ENCODE peak calls at places on chromosomes 11 and 22, in four cellular contexts. J is foreskin fibroblast, N is pancreas, R is IMR-90. M is an unnamed sample.

GRCh38 chr11:18564149-18564548 is 24.4 kb downstream of the UEVLD start:
- DNase-seq in J (no peak), N (no peak), R (no peak), M (no peak)

GRCh38 chr11:58788355-58789023 is 56.0 kb downstream of the GLYATL2 start:
- DNase-seq in J (peak; percentile 54), N (no peak), R (peak; percentile 61), M (no peak)

GRCh38 chr11:69378303-69379141 is 84.6 kb downstream of the MYEOV start:
- DNase-seq in J (no peak), N (peak; percentile 49), R (no peak), M (no peak)

GRCh38 chr22:35446365-35446764 is 46.4 kb downstream of the MCM5 start:
- DNase-seq in J (peak; percentile 79), N (no peak), R (peak; percentile 95), M (no peak)

GRCh38 chr22:47051435-47052175 is 289.2 kb downstream of the TBC1D22A start:
- DNase-seq in J (no peak), N (peak; percentile 49), R (no peak), M (no peak)

GRCh38 chr11:108715239-108715638 is 50.4 kb downstream of the DDX10 start:
- DNase-seq in J (no peak), N (no peak), R (no peak), M (no peak)

GRCh38 chr22:35638408-35638807 is 9.8 kb upstream of the APOL6 start:
- DNase-seq in J (peak; percentile 95), N (no peak), R (peak; percentile 90), M (no peak)

GRCh38 chr11:45067966-45068365 is 78.5 kb upstream of the PRDM11 start:
- DNase-seq in J (no peak), N (no peak), R (no peak), M (no peak)

GRCh38 chr11:122746050-122746478 is 90.5 kb downstream of the UBASH3B start:
- DNase-seq in J (no peak), N (no peak), R (no peak), M (no peak)

GRCh38 chr11:64457416-64458010 is 98.6 kb downstream of the RPS6KA4 start:
- DNase-seq in J (no peak), N (no peak), R (no peak), M (no peak)

GRCh38 chr22:35325209-35325608 is 25.5 kb downstream of the TOM1 start:
- DNase-seq in J (no peak), N (no peak), R (no peak), M (no peak)

GRCh38 chr11:69444381-69445130 is 36.9 kb upstream of the LINC01488 start:
- DNase-seq in J (peak; percentile 90), N (peak; percentile 62), R (peak; percentile 93), M (no peak)

GRCh38 chr22:28883657-28883916 is 215 bp downstream of the ZNRF3 start:
- DNase-seq in J (no peak), N (no peak), R (no peak), M (no peak)

GRCh38 chr11:62542750-62543567 is 3.6 kb downstream of the AHNAK start:
- DNase-seq in J (peak; percentile 95), N (peak; percentile 92), R (peak; percentile 70), M (no peak)

GRCh38 chr11:77287615-77288273 is 13.7 kb downstream of the GDPD4 start:
- DNase-seq in J (peak; percentile 95), N (no peak), R (peak; percentile 97), M (no peak)

GRCh38 chr22:32082331-32082730 is 39.3 kb downstream of the SLC5A1 start:
- DNase-seq in J (no peak), N (no peak), R (no peak), M (no peak)

GRCh38 chr11:82007536-82007935 is 726.1 kb downstream of the FAM181B start:
- DNase-seq in J (no peak), N (no peak), R (no peak), M (no peak)

GRCh38 chr11:82003024-82003423 is 730.6 kb downstream of the FAM181B start:
- DNase-seq in J (no peak), N (no peak), R (no peak), M (no peak)

GRCh38 chr22:16958475-16958874 is 49.5 kb downstream of the GAB4 start:
- DNase-seq in J (no peak), N (no peak), R (no peak), M (no peak)

GRCh38 chr11:73662445-73663157 is 16.2 kb downstream of the PLEKHB1 start:
- DNase-seq in J (peak; percentile 44), N (no peak), R (peak; percentile 47), M (no peak)

GRCh38 chr22:24271406-24271760 is 752 bp downstream of the SPECC1L start:
- DNase-seq in J (peak; percentile 46), N (no peak), R (peak; percentile 12), M (no peak)

GRCh38 chr22:17777005-17777716 is 2.9 kb upstream of the BID start:
- DNase-seq in J (no peak), N (no peak), R (no peak), M (no peak)

GRCh38 chr11:121086866-121087265 is 14.2 kb upstream of the TECTA start:
- DNase-seq in J (peak; percentile 57), N (no peak), R (peak; percentile 19), M (no peak)

GRCh38 chr11:47018637-47019036 is 82.1 kb downstream of the CSTPP1 start:
- DNase-seq in J (no peak), N (no peak), R (no peak), M (no peak)

GRCh38 chr11:117384045-117384444 is 56.4 kb downstream of the CEP164 start:
- DNase-seq in J (peak; percentile 96), N (no peak), R (peak; percentile 96), M (no peak)

GRCh38 chr22:44952863-44953790 is 56.7 kb downstream of the PHF21B start:
- DNase-seq in J (no peak), N (no peak), R (no peak), M (no peak)

GRCh38 chr11:66725114-66725513 is 3.9 kb downstream of the SPTBN2 start:
- DNase-seq in J (no peak), N (no peak), R (no peak), M (no peak)

GRCh38 chr11:70206977-70207376 is 3.9 kb downstream of the FADD start:
- DNase-seq in J (no peak), N (peak; percentile 25), R (no peak), M (no peak)

GRCh38 chr11:2100361-2101170 is 38.6 kb downstream of the IGF2 start:
- DNase-seq in J (no peak), N (peak; percentile 54), R (no peak), M (no peak)

GRCh38 chr22:22507743-22508273 is 734 bp downstream of the ZNF280B start:
- DNase-seq in J (peak; percentile 3), N (no peak), R (no peak), M (no peak)

GRCh38 chr22:38652858-38653257 is 3.3 kb downstream of the FAM227A start:
- DNase-seq in J (no peak), N (no peak), R (no peak), M (no peak)

GRCh38 chr11:119774180-119774763 is 45.3 kb upstream of the NECTIN1 start:
- DNase-seq in J (peak; percentile 47), N (peak; percentile 22), R (peak; percentile 13), M (no peak)

GRCh38 chr11:69863544-69864200 is 44.5 kb upstream of the FGF3 start:
- DNase-seq in J (no peak), N (no peak), R (no peak), M (no peak)

GRCh38 chr11:15690326-15690725 is 575.6 kb downstream of the INSC start:
- DNase-seq in J (no peak), N (no peak), R (no peak), M (no peak)

M was measured in esophagus squamous epithelium.